ENCODE peak calls at places on chromosome 16, in five cellular contexts. X is anterior cingulate cortex; J is psoas muscle; D is cardiac muscle cell; U is activated CD4-positive, CD25-positive, alpha-beta regulatory T cell. G is an unnamed sample.

GRCh38 chr16:58046054-58046881 is 20.7 kb downstream of the MMP15 start:
- DNase-seq in U (no peak), J (peak; percentile 44), D (no peak), X (no peak), G (no peak)

GRCh38 chr16:9154576-9155410 is 63.3 kb downstream of the HAPSTR1 start:
- DNase-seq in X (peak; percentile 11), J (no peak), U (no peak), D (no peak), G (no peak)

GRCh38 chr16:16033208-16033717 is 83.8 kb downstream of the ABCC1 start:
- DNase-seq in X (no peak), J (no peak), U (no peak), D (no peak), G (no peak)

GRCh38 chr16:85943702-85944101 is 44.7 kb downstream of the IRF8 start:
- DNase-seq in J (no peak), D (no peak), X (no peak), U (no peak), G (no peak)

GRCh38 chr16:79645701-79646100 is 45.2 kb upstream of the MAF start:
- DNase-seq in D (no peak), J (no peak), U (no peak), X (no peak), G (no peak)

GRCh38 chr16:3022208-3022696 is 1.5 kb downstream of the HCFC1R1 start:
- DNase-seq in J (peak; percentile 95), U (peak; percentile 80), D (peak; percentile 76), X (no peak), G (peak; percentile 82)

GRCh38 chr16:10180771-10181163 is 1.5 kb downstream of the GRIN2A start:
- DNase-seq in J (no peak), U (peak; percentile 5), X (no peak), D (peak; percentile 85), G (no peak)

GRCh38 chr16:787978-788398 is at the start of gene RPUSD1:
- DNase-seq in U (no peak), J (no peak), X (no peak), D (no peak), G (no peak)

GRCh38 chr16:66278111-66278531 is 88.4 kb upstream of the CDH5 start:
- DNase-seq in D (no peak), U (no peak), J (no peak), X (no peak), G (no peak)

GRCh38 chr16:67170168-67170947 is at the start of gene NOL3:
- DNase-seq in X (no peak), U (no peak), D (peak; percentile 80), J (peak; percentile 95), G (no peak)

GRCh38 chr16:86821933-86822332 is 243.6 kb downstream of the FOXL1 start:
- DNase-seq in X (no peak), U (no peak), J (no peak), D (no peak), G (no peak)

GRCh38 chr16:54847207-54847606 is 83.5 kb upstream of the IRX5 start:
- DNase-seq in D (no peak), X (no peak), J (no peak), U (no peak), G (no peak)

GRCh38 chr16:54070944-54071343 is 215.6 kb downstream of the IRX3 start:
- DNase-seq in D (no peak), J (no peak), U (no peak), X (no peak), G (no peak)

GRCh38 chr16:89099905-89100304 is 6.3 kb downstream of the ACSF3 start:
- DNase-seq in D (no peak), X (no peak), U (no peak), J (no peak), G (no peak)

GRCh38 chr16:88005148-88005547 is 53.9 kb downstream of the BANP start:
- DNase-seq in D (peak; percentile 27), X (no peak), U (no peak), J (no peak), G (no peak)

GRCh38 chr16:13767215-13767614 is 152.7 kb upstream of the ERCC4 start:
- DNase-seq in J (no peak), D (peak; percentile 7), X (no peak), U (no peak), G (no peak)

GRCh38 chr16:78903237-78903636 is 697.3 kb downstream of the MAF start:
- DNase-seq in U (no peak), J (no peak), X (no peak), D (no peak), G (no peak)

GRCh38 chr16:72256398-72257048 is 84.6 kb upstream of the PMFBP1 start:
- DNase-seq in X (no peak), U (no peak), J (no peak), D (no peak), G (no peak)

GRCh38 chr16:30628628-30629342 is 18.6 kb upstream of the ZNF689 start:
- DNase-seq in D (peak; percentile 83), J (peak; percentile 92), U (peak; percentile 94), X (no peak), G (peak; percentile 81)

GRCh38 chr16:729768-730665 is 3.1 kb downstream of the HAGHL start:
- DNase-seq in J (peak; percentile 49), U (no peak), D (no peak), X (no peak), G (no peak)

GRCh38 chr16:12186774-12187335 is 210.3 kb downstream of the SNX29 start:
- DNase-seq in X (no peak), D (no peak), U (no peak), J (no peak), G (no peak)

GRCh38 chr16:19715566-19715965 is 2.5 kb downstream of the KNOP1 start:
- DNase-seq in X (no peak), D (no peak), U (no peak), J (no peak), G (no peak)

GRCh38 chr16:67883146-67883871 is 1.4 kb upstream of the NRN1L start:
- DNase-seq in J (no peak), D (no peak), X (no peak), U (no peak), G (no peak)

GRCh38 chr16:63702981-63703590 is 1418.8 kb downstream of the CDH11 start:
- DNase-seq in U (no peak), D (peak; percentile 63), X (no peak), J (no peak), G (no peak)

GRCh38 chr16:64459821-64460220 is 662.0 kb downstream of the CDH11 start:
- DNase-seq in U (no peak), J (no peak), X (no peak), D (no peak), G (no peak)

GRCh38 chr16:77435240-77435819 is 496 bp upstream of the ADAMTS18 start:
- DNase-seq in U (no peak), X (no peak), J (no peak), D (no peak), G (no peak)

GRCh38 chr16:24367186-24367585 is 111.1 kb downstream of the CACNG3 start:
- DNase-seq in D (no peak), X (no peak), J (no peak), U (no peak), G (no peak)

GRCh38 chr16:52756812-52757517 is 210.0 kb upstream of the TOX3 start:
- DNase-seq in X (no peak), U (no peak), J (no peak), D (no peak), G (no peak)

GRCh38 chr16:49833796-49834195 is 22.1 kb downstream of the ZNF423 start:
- DNase-seq in U (no peak), D (no peak), J (peak; percentile 83), X (no peak), G (no peak)

GRCh38 chr16:81837312-81837748 is 58.2 kb downstream of the PLCG2 start:
- DNase-seq in J (no peak), D (no peak), U (no peak), X (no peak), G (no peak)

GRCh38 chr16:11370084-11370931 is 25.0 kb downstream of the RMI2 start:
- DNase-seq in U (no peak), J (no peak), D (no peak), X (no peak), G (no peak)

GRCh38 chr16:73071131-73071940 is 23.4 kb upstream of the ZFHX3 start:
- DNase-seq in J (peak; percentile 67), U (no peak), D (peak; percentile 78), X (no peak), G (no peak)

GRCh38 chr16:87415441-87415840 is 23.3 kb downstream of the MAP1LC3B start:
- DNase-seq in J (no peak), D (no peak), X (no peak), U (no peak), G (no peak)

G was measured in stimulated activated CD4-positive, alpha-beta T cell treated with anti-CD3 and anti-CD28 coated beads, TNF-alpha, amount 100 ng/mL, for 4 hours.